ENCODE peak calls at places on chromosomes 2 and 18, in eight cellular contexts. J is GM23248, X is GM23338, Y is SK-N-SH, B is hepatocyte, K is HCT116, F is PC-9, W is OCI-LY7. R is an unnamed sample. For H3K9me2, the result is how much of the 10 kb centered on the place peaks cover.

GRCh38 chr2:203279288-203279687 is 40.5 kb downstream of the CYP20A1 start:
- DNase-seq in J (no peak), B (no peak), K (peak), W (no peak), Y (no peak), F (no peak), X (no peak), R (no peak)

GRCh38 chr2:204886713-204887112 is 341.4 kb downstream of the PARD3B start:
- DNase-seq in W (no peak), F (no peak), J (no peak), X (no peak), B (no peak), K (no peak), Y (no peak), R (no peak)

GRCh38 chr2:85807756-85808155 is 54.0 kb downstream of the ATOH8 start:
- DNase-seq in X (no peak), J (no peak), F (no peak), B (no peak), Y (no peak), K (no peak), W (no peak), R (no peak)

GRCh38 chr2:134207589-134208209 is 46.2 kb upstream of the MGAT5 start:
- DNase-seq in K (peak), F (peak), Y (peak), W (peak), J (peak), X (peak), B (peak), R (peak)

GRCh38 chr18:57004366-57005121 is 142.3 kb upstream of the BOD1L2 start:
- DNase-seq in K (no peak), Y (no peak), J (peak), B (peak), X (no peak), F (no peak), W (no peak), R (peak)

GRCh38 chr2:203798296-203799157 is 69.0 kb upstream of the CTLA4 start:
- DNase-seq in J (no peak), Y (no peak), X (no peak), F (no peak), B (no peak), W (no peak), K (no peak), R (peak)

GRCh38 chr2:8090748-8091700 is 590.8 kb upstream of the ID2 start:
- DNase-seq in K (peak), X (no peak), W (peak), Y (no peak), B (peak), F (no peak), J (peak), R (peak)

GRCh38 chr2:108447947-108448677 is 894 bp upstream of the GCC2 start:
- DNase-seq in Y (no peak), X (no peak), W (no peak), K (no peak), J (no peak), F (no peak), B (no peak), R (peak)

GRCh38 chr2:124286089-124286783 is 261.1 kb downstream of the CNTNAP5 start:
- DNase-seq in J (no peak), K (no peak), B (no peak), Y (no peak), X (peak), F (no peak), W (no peak), R (no peak)

GRCh38 chr2:1605659-1606400 is 138.5 kb downstream of the PXDN start:
- DNase-seq in K (no peak), W (no peak), J (peak), B (no peak), X (peak), Y (peak), F (no peak), R (no peak)

GRCh38 chr2:127630409-127631183 is 15.4 kb upstream of the GPR17 start:
- DNase-seq in B (no peak), W (no peak), J (no peak), Y (no peak), X (no peak), K (no peak), F (no peak), R (no peak)

GRCh38 chr18:48866028-48866733 is 84.6 kb downstream of the SMAD7 start:
- DNase-seq in K (no peak), J (peak), B (peak), F (no peak), W (no peak), X (no peak), Y (peak), R (no peak)

GRCh38 chr2:25521665-25522387 is 151.6 kb downstream of the DTNB start:
- DNase-seq in X (peak), F (peak), J (peak), B (peak), Y (peak), W (peak), K (peak), R (peak)

GRCh38 chr2:49903471-49903870 is 749.2 kb upstream of the FSHR start:
- DNase-seq in X (no peak), J (no peak), F (no peak), Y (no peak), K (no peak), W (no peak), B (no peak), R (no peak)

GRCh38 chr2:134706587-134707329 is 12.0 kb downstream of the TMEM163 start:
- DNase-seq in K (no peak), J (no peak), W (no peak), B (no peak), X (peak), Y (no peak), F (no peak), R (no peak)

GRCh38 chr2:109516445-109517117 is 97.2 kb downstream of the SEPTIN10 start:
- DNase-seq in F (peak), J (peak), Y (peak), K (peak), W (no peak), X (peak), B (peak), R (peak)

GRCh38 chr18:49098386-49098785 is 147.6 kb upstream of the SMAD7 start:
- DNase-seq in X (no peak), W (no peak), J (no peak), K (no peak), F (no peak), B (no peak), Y (no peak), R (no peak)

GRCh38 chr2:126307740-126308139 is 348.2 kb upstream of the GYPC start:
- DNase-seq in J (no peak), W (no peak), X (no peak), F (no peak), Y (no peak), K (no peak), B (no peak), R (no peak)

GRCh38 chr18:57542126-57542525 is 44.4 kb downstream of the FECH start:
- DNase-seq in B (no peak), W (no peak), F (no peak), J (peak), Y (no peak), X (no peak), K (no peak), R (no peak)

GRCh38 chr2:207279520-207279919 is 113.8 kb upstream of the KLF7 start:
- DNase-seq in Y (no peak), W (no peak), J (no peak), X (no peak), B (no peak), K (no peak), F (no peak), R (no peak)

GRCh38 chr2:118853647-118854367 is 6.4 kb upstream of the EN1 start:
- DNase-seq in X (peak), J (no peak), K (no peak), F (no peak), W (no peak), B (no peak), Y (peak), R (no peak)

GRCh38 chr2:216516730-216517350 is 18.2 kb downstream of the RPL37A start:
- DNase-seq in B (peak), X (peak), W (peak), K (peak), F (no peak), J (peak), Y (peak), R (peak)

GRCh38 chr2:98801930-98802329 is 71.0 kb upstream of the MGAT4A start:
- DNase-seq in Y (no peak), K (no peak), W (no peak), F (no peak), X (no peak), B (no peak), J (no peak), R (no peak)

GRCh38 chr2:231068525-231069222 is 12.0 kb downstream of the PSMD1 start:
- DNase-seq in K (no peak), Y (no peak), W (no peak), J (peak), X (no peak), B (peak), F (peak), R (no peak)

GRCh38 chr2:24360050-24360962 is at the start of gene ITSN2:
- DNase-seq in X (peak), W (peak), B (peak), F (peak), K (peak), Y (peak), J (peak), R (peak)

GRCh38 chr18:55466789-55467188 is 121.2 kb downstream of the TCF4 start:
- DNase-seq in F (no peak), B (no peak), X (peak), J (no peak), K (no peak), W (no peak), Y (no peak), R (no peak)

GRCh38 chr2:191612496-191612895 is 65.4 kb upstream of the NABP1 start:
- DNase-seq in K (no peak), W (no peak), J (peak), X (no peak), B (no peak), F (no peak), Y (no peak), R (no peak)

GRCh38 chr2:71614976-71615768 is 161.8 kb downstream of the DYSF start:
- DNase-seq in Y (peak), F (no peak), B (peak), J (peak), W (no peak), K (no peak), X (no peak), R (no peak)

GRCh38 chr18:26981373-26982082 is 116.0 kb upstream of the AQP4 start:
- DNase-seq in B (no peak), F (no peak), W (no peak), J (no peak), K (no peak), X (no peak), Y (no peak), R (no peak)

GRCh38 chr18:45464619-45465018 is 150.7 kb upstream of the SLC14A2 start:
- DNase-seq in B (no peak), X (no peak), W (no peak), Y (peak), J (no peak), K (no peak), F (no peak), R (no peak)

GRCh38 chr2:163247151-163247872 is 408.7 kb upstream of the KCNH7 start:
- DNase-seq in X (peak), B (no peak), Y (no peak), K (no peak), J (no peak), F (no peak), W (no peak), R (no peak)

GRCh38 chr18:51537487-51537886 is 340.0 kb upstream of the MEX3C start:
- DNase-seq in W (peak), J (peak), K (no peak), B (peak), X (peak), Y (peak), F (peak), R (peak)

GRCh38 chr2:20933692-20934091 is 110.2 kb downstream of the APOB start:
- DNase-seq in K (no peak), X (no peak), B (no peak), F (no peak), W (no peak), J (peak), Y (no peak), R (no peak)

GRCh38 chr2:169221745-169222369 is 140.5 kb downstream of the LRP2 start:
- DNase-seq in Y (peak), K (peak), F (no peak), X (peak), B (peak), J (peak), W (no peak), R (peak)

GRCh38 chr2:215729985-215730620 is 283.2 kb downstream of the MREG start:
- DNase-seq in B (no peak), F (no peak), X (no peak), W (no peak), J (peak), K (no peak), Y (no peak), R (no peak)

GRCh38 chr2:242060212-242060835 is 190.8 kb downstream of the RTP5 start:
- DNase-seq in F (peak), Y (no peak), K (no peak), J (peak), B (peak), W (no peak), X (no peak), R (no peak)

GRCh38 chr2:224786848-224787247 is 70.7 kb upstream of the CCDC195 start:
- DNase-seq in F (no peak), W (no peak), K (no peak), J (no peak), Y (no peak), X (no peak), B (no peak), R (no peak)

GRCh38 chr2:230128943-230129342 is 60.2 kb upstream of the SLC16A14 start:
- DNase-seq in W (no peak), Y (no peak), J (peak), F (no peak), B (no peak), K (no peak), X (no peak), R (no peak)

GRCh38 chr18:6031004-6031403 is 135.7 kb upstream of the TMEM200C start:
- DNase-seq in X (no peak), K (no peak), B (no peak), J (no peak), Y (no peak), W (no peak), F (no peak), R (no peak)
- H3K4me2 ChIP-seq in X (no peak), K (no peak), B (peak), J (no peak), Y (no peak), W (no peak), F (no peak), R (no peak)

DNA sequence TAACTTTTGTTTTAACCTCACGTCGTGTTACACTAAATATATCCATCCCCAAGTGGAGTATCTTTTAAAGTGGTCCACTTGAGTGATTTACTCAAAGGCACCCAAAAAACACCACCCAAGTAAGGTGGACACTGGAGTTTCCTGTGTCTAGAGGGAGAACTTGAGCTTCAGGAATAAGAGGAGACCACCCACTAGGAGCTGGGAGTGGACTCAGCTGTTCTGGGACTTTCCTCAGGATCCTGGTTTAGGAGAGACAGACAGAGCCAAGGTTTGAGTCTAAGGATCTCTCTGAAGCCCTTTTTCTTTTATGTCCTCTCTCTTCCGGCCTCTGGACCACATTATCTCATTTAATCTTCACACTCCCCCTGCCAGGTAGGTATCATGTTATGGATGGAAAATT is 150.7 kb downstream of the GBX2 start:
- DNase-seq in F (no peak), J (no peak), Y (no peak), K (no peak), W (no peak), X (no peak), B (no peak), R (no peak)
- H3K9me2 ChIP-seq in F (under half), J (under half), Y (under half), K (under half), W (under half), X (under half), B (under half), R (under half)

GRCh38 chr18:80229342-80229741 is 18.0 kb downstream of the PARD6G start:
- DNase-seq in F (no peak), K (no peak), W (no peak), X (no peak), B (no peak), Y (no peak), J (no peak), R (no peak)
- H2AFZ ChIP-seq in F (no peak), K (no peak), W (no peak), X (no peak), B (no peak), Y (no peak), J (no peak), R (no peak)

GRCh38 chr2:74419345-74419744 is 2.1 kb downstream of the C2orf81 start:
- DNase-seq in Y (no peak), W (peak), B (no peak), J (no peak), X (no peak), K (no peak), F (no peak), R (no peak)
- H3K4me2 ChIP-seq in Y (no peak), W (peak), B (no peak), J (no peak), X (no peak), K (no peak), F (no peak), R (peak)

DNA sequence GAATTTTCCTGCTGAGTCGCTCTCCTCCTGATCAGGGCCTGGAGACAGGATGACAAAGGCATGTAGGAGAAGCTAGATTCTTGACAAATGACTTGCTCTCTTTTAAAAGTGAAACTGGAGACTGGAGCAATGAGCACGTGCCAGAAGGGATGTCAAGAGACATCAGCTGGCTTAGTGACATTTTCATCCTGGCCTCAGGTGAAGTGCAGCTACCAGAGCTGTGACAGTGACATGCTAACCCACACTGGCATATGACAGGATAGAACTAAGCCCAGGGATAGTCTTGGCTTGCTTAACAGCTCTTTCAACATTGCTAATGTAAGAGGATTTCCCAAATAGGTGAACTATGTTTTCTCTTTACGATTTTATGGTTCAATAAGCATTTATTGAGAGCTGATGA is 757.5 kb upstream of the DDX18 start:
- DNase-seq in F (no peak), X (no peak), B (peak), Y (no peak), J (no peak), K (no peak), W (no peak), R (no peak)
- H3K9me2 ChIP-seq in F (under half), X (under half), B (under half), Y (under half), J (under half), K (under half), W (under half), R (under half)

GRCh38 chr2:80258793-80259192 is 45.8 kb downstream of the LRRTM1 start:
- DNase-seq in W (no peak), B (no peak), Y (no peak), F (no peak), X (no peak), K (no peak), J (no peak), R (no peak)
- H2AFZ ChIP-seq in W (no peak), B (no peak), Y (no peak), F (no peak), X (no peak), K (no peak), J (no peak), R (no peak)

GRCh38 chr2:3488768-3489448 is 30.4 kb downstream of the ADI1 start:
- DNase-seq in W (peak), Y (peak), B (no peak), X (peak), K (no peak), J (no peak), F (no peak), R (no peak)

GRCh38 chr2:3491716-3492474 is 27.4 kb downstream of the ADI1 start:
- DNase-seq in F (no peak), Y (peak), J (no peak), W (no peak), B (no peak), K (no peak), X (no peak), R (no peak)

GRCh38 chr2:3491306-3491705 is 28.0 kb downstream of the ADI1 start:
- DNase-seq in F (no peak), B (no peak), W (peak), J (no peak), Y (peak), K (no peak), X (no peak), R (no peak)

GRCh38 chr2:3489449-3490115 is 29.7 kb downstream of the ADI1 start:
- DNase-seq in Y (peak), F (no peak), K (no peak), W (no peak), J (no peak), X (no peak), B (no peak), R (no peak)

GRCh38 chr2:3490191-3491158 is 28.9 kb downstream of the ADI1 start:
- DNase-seq in B (no peak), F (no peak), X (no peak), J (no peak), K (no peak), W (no peak), Y (peak), R (no peak)
- H3K4me2 ChIP-seq in B (no peak), F (no peak), X (no peak), J (no peak), K (no peak), W (no peak), Y (no peak), R (no peak)

R was measured in MM.1S.